ENCODE peak calls at places on chromosomes 13 and 19, in eight cellular contexts. J is HAP-1; B is progenitor cell of endocrine pancreas; A is activated CD8-positive, alpha-beta memory T cell treated with anti-CD3 and anti-CD28 coated beads for 1 hour; H is activated naive CD8-positive, alpha-beta T cell treated with anti-CD3 and anti-CD28 coated beads, Interleukin-2, amount 50 U/mL, for 24 hours; U is mesendoderm; L is ascending aorta; N is posterior vena cava. F is an unnamed sample.

GRCh38 chr19:43430142-43430710 is 15.5 kb downstream of the TEX101 start:
- DNase-seq in U (peak), H (no peak), A (no peak), N (no peak), L (no peak), B (no peak), J (peak), F (no peak)

GRCh38 chr19:31894451-31894850 is 451.0 kb upstream of the ZNF507 start:
- DNase-seq in A (no peak), N (no peak), U (no peak), J (no peak), L (no peak), H (no peak), B (no peak), F (no peak)

GRCh38 chr19:34963531-34964406 is at the start of gene ZNF792:
- DNase-seq in L (no peak), A (peak), U (peak), B (peak), N (peak), J (peak), H (peak), F (peak)

GRCh38 chr19:52722062-52723005 is 12.5 kb downstream of the ZNF611 start:
- DNase-seq in N (no peak), H (no peak), A (no peak), L (no peak), J (no peak), U (no peak), B (no peak), F (no peak)

GRCh38 chr13:110304256-110304655 is 2.7 kb downstream of the COL4A1 start:
- DNase-seq in A (no peak), J (no peak), L (no peak), B (no peak), U (no peak), N (peak), H (no peak), F (no peak)

GRCh38 chr13:98781905-98782304 is 29.4 kb upstream of the SLC15A1 start:
- DNase-seq in J (no peak), L (no peak), H (no peak), A (no peak), N (no peak), B (no peak), U (no peak), F (no peak)

GRCh38 chr19:39154626-39155100 is 29.1 kb downstream of the PAK4 start:
- DNase-seq in J (no peak), L (no peak), B (no peak), H (no peak), U (peak), A (no peak), N (no peak), F (no peak)

GRCh38 chr13:51632643-51633357 is 48.5 kb downstream of the WDFY2 start:
- DNase-seq in B (no peak), J (no peak), L (no peak), H (no peak), N (no peak), A (no peak), U (peak), F (no peak)

GRCh38 chr13:25253702-25254101 is 33.6 kb downstream of the MTMR6 start:
- DNase-seq in H (no peak), J (peak), N (no peak), B (no peak), A (no peak), L (no peak), U (no peak), F (no peak)

GRCh38 chr13:37657134-37657533 is 58.6 kb upstream of the POSTN start:
- DNase-seq in A (no peak), U (no peak), N (no peak), H (no peak), J (no peak), B (no peak), L (no peak), F (no peak)

GRCh38 chr13:20788312-20788711 is 14.6 kb upstream of the EEF1AKMT1 start:
- DNase-seq in L (no peak), J (no peak), B (no peak), N (no peak), H (no peak), U (no peak), A (no peak), F (no peak)

GRCh38 chr13:24218320-24218719 is 57.8 kb downstream of the SPATA13 start:
- DNase-seq in L (no peak), U (no peak), H (no peak), J (peak), N (no peak), B (no peak), A (no peak), F (no peak)

GRCh38 chr13:110106726-110107125 is 200.2 kb downstream of the COL4A1 start:
- DNase-seq in N (no peak), H (no peak), B (no peak), A (no peak), J (no peak), L (no peak), U (no peak), F (no peak)

GRCh38 chr13:97344250-97345175 is 89.5 kb upstream of the RAP2A start:
- DNase-seq in B (no peak), N (no peak), H (peak), A (peak), U (peak), J (peak), L (no peak), F (peak)

GRCh38 chr13:60275208-60275607 is 111.5 kb upstream of the DIAPH3 start:
- DNase-seq in H (no peak), A (no peak), L (no peak), U (no peak), N (no peak), J (no peak), B (no peak), F (no peak)

GRCh38 chr13:21106089-21106488 is 44.7 kb upstream of the LATS2 start:
- DNase-seq in H (no peak), B (no peak), L (no peak), N (no peak), U (no peak), A (no peak), J (no peak), F (no peak)

GRCh38 chr13:59776924-59777690 is 386.6 kb downstream of the DIAPH3 start:
- DNase-seq in J (no peak), U (no peak), A (no peak), B (no peak), N (no peak), L (no peak), H (no peak), F (no peak)

GRCh38 chr19:48194041-48194871 is 23.8 kb downstream of the ZSWIM9 start:
- DNase-seq in A (no peak), J (peak), L (no peak), H (peak), U (peak), N (no peak), B (no peak), F (peak)

GRCh38 chr13:69856331-69856730 is 251.3 kb upstream of the ATXN8OS start:
- DNase-seq in A (no peak), B (no peak), N (no peak), U (peak), H (no peak), L (no peak), J (peak), F (no peak)

GRCh38 chr19:36963262-36963661 is 47.1 kb downstream of the ZNF568 start:
- DNase-seq in J (no peak), L (no peak), U (no peak), H (no peak), A (no peak), N (no peak), B (no peak), F (no peak)

GRCh38 chr13:89910166-89910565 is 1437.3 kb upstream of the MIR17HG start:
- DNase-seq in U (no peak), B (no peak), J (no peak), N (no peak), A (no peak), L (no peak), H (no peak), F (no peak)

GRCh38 chr19:17296278-17296677 is 6.9 kb downstream of the ABHD8 start:
- DNase-seq in U (peak), H (no peak), J (no peak), L (no peak), B (no peak), N (no peak), A (no peak), F (no peak)

GRCh38 chr19:19120308-19121156 is 17.7 kb downstream of the TMEM161A start:
- DNase-seq in H (peak), L (no peak), U (peak), N (peak), J (peak), B (peak), A (no peak), F (no peak)

GRCh38 chr13:50276550-50276949 is 261.3 kb downstream of the KCNRG start:
- DNase-seq in L (no peak), A (no peak), N (no peak), U (no peak), H (no peak), J (no peak), B (no peak), F (no peak)

GRCh38 chr13:29594310-29594709 is 1.2 kb downstream of the SLC7A1 start:
- DNase-seq in N (no peak), B (no peak), H (peak), L (no peak), A (no peak), J (peak), U (peak), F (peak)

GRCh38 chr13:114167445-114167844 is 11.6 kb upstream of the CFAP97D2 start:
- DNase-seq in B (no peak), H (no peak), N (no peak), J (no peak), L (no peak), A (no peak), U (no peak), F (no peak)

GRCh38 chr13:25971499-25972145 is 80.2 kb downstream of the SHISA2 start:
- DNase-seq in L (no peak), U (no peak), A (no peak), B (no peak), H (peak), N (no peak), J (no peak), F (no peak)

GRCh38 chr19:3760871-3761361 is 576 bp downstream of the APBA3 start:
- DNase-seq in H (peak), N (no peak), A (no peak), L (no peak), B (no peak), U (peak), J (no peak), F (no peak)

GRCh38 chr13:27924529-27925141 is 4.8 kb downstream of the PDX1 start:
- DNase-seq in B (no peak), N (no peak), J (no peak), L (no peak), H (no peak), U (no peak), A (no peak), F (no peak)

F was measured in stimulated activated CD4-positive, alpha-beta T cell treated with anti-CD3 and anti-CD28 coated beads, Interleukin-4, amount 100 ng/mL, for 1 hour.